ENCODE peak calls at places on chromosomes 6 and 20, in eight cellular contexts. X, Q, U, H, R, J, W and M are unnamed samples.

GRCh38 chr6:51025082-51025777 is 206.6 kb downstream of the TFAP2B start:
- DNase-seq in R (no peak), J (peak; percentile 42), H (no peak), Q (no peak), U (no peak), X (no peak), W (no peak), M (no peak)

GRCh38 chr6:166204852-166205650 is 37.4 kb upstream of the TBXT start:
- DNase-seq in U (peak; percentile 8), Q (no peak), W (no peak), H (peak; percentile 27), X (no peak), J (no peak), R (no peak), M (no peak)

GRCh38 chr6:26045046-26045938 is 41.9 kb upstream of the HFE start:
- DNase-seq in U (peak; percentile 87), X (peak; percentile 65), J (peak; percentile 71), R (no peak), H (no peak), W (peak; percentile 89), Q (peak; percentile 78), M (no peak)

GRCh38 chr20:32970115-32970972 is 33.9 kb downstream of the SUN5 start:
- DNase-seq in J (peak; percentile 52), U (peak; percentile 15), W (no peak), Q (peak; percentile 49), R (peak; percentile 0), H (no peak), X (no peak), M (no peak)

GRCh38 chr6:111198841-111199240 is 111.5 kb downstream of the SLC16A10 start:
- DNase-seq in J (no peak), U (no peak), W (no peak), H (no peak), R (no peak), Q (no peak), X (no peak), M (no peak)

GRCh38 chr6:45721665-45722064 is 294.0 kb downstream of the CLIC5 start:
- DNase-seq in U (no peak), J (no peak), R (no peak), X (no peak), W (no peak), H (no peak), Q (no peak), M (no peak)

GRCh38 chr6:10151144-10151915 is 263.5 kb downstream of the TFAP2A start:
- DNase-seq in X (no peak), J (no peak), Q (no peak), U (no peak), H (no peak), R (no peak), W (no peak), M (no peak)

GRCh38 chr6:166927240-166927941 is 29.0 kb downstream of the RNASET2 start:
- DNase-seq in U (peak; percentile 6), X (no peak), H (no peak), Q (no peak), W (no peak), R (no peak), J (no peak), M (no peak)

GRCh38 chr6:31575335-31575901 is at the start of gene TNF:
- DNase-seq in Q (peak; percentile 66), X (no peak), H (no peak), R (no peak), W (no peak), U (peak; percentile 83), J (peak; percentile 69), M (no peak)

DNA sequence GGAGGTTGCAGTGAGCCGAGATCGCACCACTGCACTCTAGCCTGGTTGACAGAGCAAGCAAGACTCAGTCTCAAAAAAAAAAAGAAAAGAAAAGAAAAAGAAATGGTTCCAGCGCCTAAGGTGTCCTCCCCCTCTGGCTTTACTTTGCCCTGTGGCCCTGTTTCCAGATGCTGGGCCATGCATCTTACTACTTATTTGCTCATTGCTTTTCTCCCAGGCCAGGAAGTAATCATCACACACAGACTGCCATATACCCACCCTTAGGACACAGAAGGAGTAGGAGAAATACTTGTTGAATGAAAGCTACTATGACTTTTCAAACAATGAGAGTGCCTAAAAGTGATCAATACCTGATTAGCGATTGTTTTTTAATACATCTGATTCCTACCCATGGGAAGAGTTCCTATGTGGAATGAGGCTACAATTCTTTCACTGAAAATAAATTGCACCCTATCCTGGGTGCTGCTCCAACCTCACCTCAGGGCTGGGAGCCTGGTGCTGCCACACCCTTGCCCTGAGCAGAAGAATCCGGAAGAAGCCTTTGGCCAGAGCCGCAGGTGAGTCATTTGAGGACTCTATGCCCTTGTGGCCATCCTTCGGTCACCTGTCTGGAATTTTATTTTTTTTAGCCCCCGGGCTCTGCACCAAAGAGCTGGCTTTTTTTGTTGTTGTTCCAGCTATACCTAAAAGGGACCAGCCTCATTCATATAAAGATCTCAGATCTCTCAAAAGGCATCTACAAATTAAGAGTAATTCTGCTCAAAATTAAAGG is 22.7 kb upstream of the TFAP2C start:
- DNase-seq in Q (no peak), J (no peak), H (no peak), X (no peak), W (no peak), U (no peak), R (no peak), M (no peak)
- TF ChIP-seq CTCF in Q (no peak), J (no peak), H (no peak), X (no peak), W (no peak), U (no peak), R (no peak), M (no peak)

GRCh38 chr6:90496617-90497016 is 90.3 kb downstream of the MAP3K7 start:
- DNase-seq in Q (no peak), R (no peak), X (no peak), H (peak; percentile 56), U (no peak), W (no peak), J (no peak), M (no peak)

GRCh38 chr6:90495216-90495817 is 91.6 kb downstream of the MAP3K7 start:
- DNase-seq in X (no peak), W (no peak), R (no peak), U (no peak), Q (no peak), J (no peak), H (peak; percentile 77), M (no peak)

GRCh38 chr6:90496191-90496590 is 90.7 kb downstream of the MAP3K7 start:
- DNase-seq in U (no peak), H (peak; percentile 9), R (no peak), J (no peak), Q (no peak), X (no peak), W (no peak), M (no peak)

GRCh38 chr6:90500458-90500857 is 86.4 kb downstream of the MAP3K7 start:
- DNase-seq in R (no peak), H (no peak), J (no peak), W (no peak), U (no peak), X (no peak), Q (no peak), M (no peak)

GRCh38 chr6:90497411-90497810 is 89.5 kb downstream of the MAP3K7 start:
- DNase-seq in W (no peak), R (no peak), H (no peak), J (no peak), X (no peak), Q (no peak), U (no peak), M (no peak)
- TF ChIP-seq CTCF in W (no peak), R (no peak), H (no peak), J (no peak), X (no peak), Q (no peak), U (no peak), M (no peak)

GRCh38 chr6:78302411-78302810 is 564.9 kb upstream of the IRAK1BP1 start:
- DNase-seq in X (no peak), J (no peak), Q (no peak), W (no peak), U (no peak), R (no peak), H (no peak), M (no peak)

DNA sequence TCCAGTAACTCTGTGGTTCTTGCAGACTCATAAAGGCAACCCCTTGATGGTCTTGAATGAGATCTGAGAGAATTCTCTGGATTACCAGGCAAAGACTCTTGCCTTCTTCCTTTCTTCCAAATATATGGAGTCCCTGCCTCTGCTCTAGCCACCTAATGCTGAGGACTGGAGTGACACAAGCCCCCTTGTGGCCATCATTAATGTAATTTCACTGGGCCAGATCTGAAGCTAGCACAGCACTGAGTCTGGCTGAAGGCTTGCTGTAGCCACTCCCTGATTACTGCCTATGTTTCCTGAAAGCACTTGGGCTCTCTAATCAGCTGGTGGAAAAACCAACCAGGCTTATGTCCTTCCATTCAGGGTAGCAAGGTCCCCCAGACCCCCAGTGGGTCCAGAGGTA is 559.3 kb upstream of the IRAK1BP1 start:
- DNase-seq in H (peak; percentile 47), U (no peak), R (peak; percentile 2), Q (no peak), X (peak; percentile 8), J (no peak), W (no peak), M (no peak)
- TF ChIP-seq CTCF in H (peak; percentile 42), U (no peak), R (no peak), Q (no peak), X (peak; percentile 11), J (no peak), W (no peak), M (no peak)

DNA sequence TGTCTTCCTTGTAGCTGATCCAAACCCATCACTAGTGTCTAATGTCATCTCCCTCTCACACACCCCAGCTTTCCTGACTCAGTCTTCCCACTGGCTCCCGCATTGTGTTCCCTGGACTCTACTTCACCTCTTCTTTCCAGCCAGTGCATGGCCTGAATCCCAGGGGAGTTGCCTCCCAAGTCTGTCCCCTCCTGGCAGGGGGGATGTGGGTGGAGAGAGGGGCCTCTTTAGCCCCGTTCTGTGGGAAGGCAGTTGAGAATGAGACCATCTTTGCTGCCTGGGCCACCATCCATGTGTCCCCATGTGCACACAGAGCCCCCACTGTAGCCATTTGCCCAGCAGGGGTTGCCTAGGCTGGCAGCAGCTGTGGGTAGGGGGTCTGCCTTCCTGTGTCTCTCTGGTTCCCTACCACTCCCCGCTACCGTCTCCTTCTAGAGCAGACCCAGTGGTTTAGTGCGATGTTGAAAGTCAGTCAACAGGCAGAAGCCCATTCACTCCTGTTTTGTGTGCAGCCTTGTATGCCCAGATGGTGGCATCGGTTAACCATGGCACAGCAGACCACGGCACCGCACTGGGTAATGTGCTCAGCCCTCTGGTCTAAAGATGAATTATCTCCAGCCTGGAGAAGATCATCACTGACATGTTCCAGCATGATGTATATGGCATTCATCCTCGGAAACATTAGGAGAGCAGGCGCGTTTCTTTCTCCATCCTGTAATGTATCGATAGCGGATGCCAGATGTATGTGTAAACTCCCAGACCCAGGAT is 178.8 kb upstream of the SNX9 start:
- DNase-seq in J (no peak), Q (no peak), X (no peak), R (no peak), U (no peak), W (no peak), H (no peak), M (no peak)
- TF ChIP-seq CTCF in J (no peak), Q (no peak), X (no peak), R (no peak), U (no peak), W (no peak), H (no peak), M (peak; percentile 79)